ENCODE peak calls at places on chromosomes 13 and 19, in six cellular contexts. K is left ventricle myocardium inferior, C is breast epithelium, D is heart left ventricle, A is BE2C, Z is uterus. Q is an unnamed sample.

GRCh38 chr13:53013113-53013512 is 15.5 kb upstream of the OLFM4 start:
- DNase-seq in K (no peak), C (no peak), D (no peak), A (no peak), Z (no peak), Q (no peak)

GRCh38 chr13:108915634-108916497 is 286.5 kb downstream of the MYO16 start:
- DNase-seq in K (peak; percentile 58), C (peak; percentile 86), D (peak; percentile 60), A (peak; percentile 27), Z (peak; percentile 90), Q (peak; percentile 85)

GRCh38 chr19:6039541-6040225 is 61.7 kb upstream of the RANBP3 start:
- DNase-seq in K (no peak), C (peak; percentile 35), D (no peak), A (no peak), Z (no peak), Q (peak; percentile 24)

GRCh38 chr13:40026174-40026585 is 370.7 kb downstream of the COG6 start:
- DNase-seq in K (no peak), C (no peak), D (no peak), A (no peak), Z (no peak), Q (no peak)

GRCh38 chr13:44653261-44653660 is 77.1 kb upstream of the TSC22D1 start:
- DNase-seq in K (no peak), C (no peak), D (no peak), A (peak; percentile 7), Z (no peak), Q (no peak)

GRCh38 chr13:65613004-65613403 is 1617.1 kb downstream of the PCDH9 start:
- DNase-seq in K (no peak), C (no peak), D (no peak), A (no peak), Z (no peak), Q (no peak)

GRCh38 chr13:50378513-50378970 is 363.3 kb downstream of the KCNRG start:
- DNase-seq in K (no peak), C (no peak), D (no peak), A (no peak), Z (no peak), Q (no peak)

GRCh38 chr19:8609210-8610040 is 1.1 kb downstream of the ADAMTS10 start:
- DNase-seq in K (peak; percentile 71), C (no peak), D (peak; percentile 62), A (no peak), Z (peak; percentile 52), Q (no peak)

GRCh38 chr13:34750078-34750703 is 191.9 kb upstream of the NBEA start:
- DNase-seq in K (peak; percentile 23), C (no peak), D (peak; percentile 40), A (peak; percentile 50), Z (peak; percentile 57), Q (no peak)

GRCh38 chr19:3790209-3790734 is 4.1 kb upstream of the MATK start:
- DNase-seq in K (no peak), C (no peak), D (no peak), A (no peak), Z (no peak), Q (no peak)

GRCh38 chr19:39160889-39161672 is 35.5 kb downstream of the PAK4 start:
- DNase-seq in K (no peak), C (peak; percentile 91), D (no peak), A (no peak), Z (no peak), Q (no peak)

GRCh38 chr19:16378291-16378889 is 53.8 kb downstream of the KLF2 start:
- DNase-seq in K (no peak), C (no peak), D (no peak), A (no peak), Z (no peak), Q (no peak)

GRCh38 chr13:72541674-72542073 is 185.8 kb downstream of the MZT1 start:
- DNase-seq in K (no peak), C (no peak), D (no peak), A (no peak), Z (no peak), Q (no peak)

GRCh38 chr13:77537302-77537919 is 1.9 kb downstream of the SCEL start:
- DNase-seq in K (no peak), C (no peak), D (no peak), A (no peak), Z (no peak), Q (no peak)

GRCh38 chr13:85659493-85659892 is 139.7 kb downstream of the SLITRK6 start:
- DNase-seq in K (no peak), C (no peak), D (no peak), A (no peak), Z (no peak), Q (no peak)

GRCh38 chr13:109781384-109782065 is 4.9 kb downstream of the IRS2 start:
- DNase-seq in K (no peak), C (no peak), D (no peak), A (no peak), Z (no peak), Q (no peak)

GRCh38 chr13:42798118-42798517 is 16.7 kb downstream of the FAM216B start:
- DNase-seq in K (no peak), C (no peak), D (no peak), A (no peak), Z (no peak), Q (no peak)

GRCh38 chr13:100550433-100550832 is 38.2 kb downstream of the GGACT start:
- DNase-seq in K (peak; percentile 44), C (no peak), D (peak; percentile 36), A (no peak), Z (peak; percentile 66), Q (no peak)

GRCh38 chr13:29369060-29369743 is 226.3 kb downstream of the SLC7A1 start:
- DNase-seq in K (no peak), C (no peak), D (no peak), A (peak; percentile 25), Z (no peak), Q (no peak)

GRCh38 chr19:55552206-55552605 is 6.9 kb upstream of the SBK3 start:
- DNase-seq in K (no peak), C (no peak), D (no peak), A (no peak), Z (no peak), Q (no peak)

GRCh38 chr13:28486144-28486543 is 8.8 kb downstream of the FLT1 start:
- DNase-seq in K (no peak), C (no peak), D (no peak), A (no peak), Z (no peak), Q (no peak)

GRCh38 chr13:26019881-26020535 is 31.8 kb downstream of the SHISA2 start:
- DNase-seq in K (no peak), C (no peak), D (no peak), A (no peak), Z (no peak), Q (no peak)

GRCh38 chr19:12200020-12200419 is 37.1 kb downstream of the ZNF136 start:
- DNase-seq in K (no peak), C (no peak), D (no peak), A (no peak), Z (no peak), Q (no peak)

GRCh38 chr19:12202250-12202649 is 39.4 kb downstream of the ZNF136 start:
- DNase-seq in K (peak; percentile 18), C (peak; percentile 60), D (peak; percentile 24), A (no peak), Z (no peak), Q (no peak)

GRCh38 chr19:12194827-12195500 is 32.1 kb downstream of the ZNF136 start:
- DNase-seq in K (peak; percentile 87), C (peak; percentile 95), D (peak; percentile 88), A (peak; percentile 90), Z (peak; percentile 81), Q (peak; percentile 84)

GRCh38 chr19:12195501-12195860 is 32.6 kb downstream of the ZNF136 start:
- DNase-seq in K (no peak), C (no peak), D (no peak), A (no peak), Z (no peak), Q (no peak)

DNA sequence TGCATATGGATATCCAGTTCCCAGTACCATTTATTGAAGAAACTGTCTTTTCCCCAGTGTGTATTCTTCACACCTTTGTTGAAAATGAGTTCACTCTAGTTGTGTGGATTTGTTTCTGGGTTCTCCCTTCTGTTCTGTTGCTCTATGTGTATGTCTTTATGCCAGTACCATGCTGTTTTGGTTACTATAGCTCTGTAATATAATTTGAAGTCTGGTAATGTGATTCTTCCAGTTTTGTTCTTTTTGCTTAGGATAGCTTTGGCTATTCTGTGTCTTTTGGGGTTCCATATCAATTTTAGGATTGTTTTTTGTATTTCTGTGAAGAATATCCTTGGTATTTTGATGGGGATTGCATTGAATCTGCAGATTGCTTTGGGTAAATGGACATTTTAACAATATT is 35.2 kb downstream of the ZNF136 start:
- DNase-seq in K (no peak), C (no peak), D (no peak), A (no peak), Z (no peak), Q (no peak)
- H3K9me3 ChIP-seq in K (peaks cover 25% of the 10 kb centered on the region), C (peaks cover 53% of the 10 kb centered on the region), D (no peaks in the 10 kb centered on the region), A (peaks cover 5% of the 10 kb centered on the region), Z (no peaks in the 10 kb centered on the region), Q (peaks cover 4% of the 10 kb centered on the region)

DNA sequence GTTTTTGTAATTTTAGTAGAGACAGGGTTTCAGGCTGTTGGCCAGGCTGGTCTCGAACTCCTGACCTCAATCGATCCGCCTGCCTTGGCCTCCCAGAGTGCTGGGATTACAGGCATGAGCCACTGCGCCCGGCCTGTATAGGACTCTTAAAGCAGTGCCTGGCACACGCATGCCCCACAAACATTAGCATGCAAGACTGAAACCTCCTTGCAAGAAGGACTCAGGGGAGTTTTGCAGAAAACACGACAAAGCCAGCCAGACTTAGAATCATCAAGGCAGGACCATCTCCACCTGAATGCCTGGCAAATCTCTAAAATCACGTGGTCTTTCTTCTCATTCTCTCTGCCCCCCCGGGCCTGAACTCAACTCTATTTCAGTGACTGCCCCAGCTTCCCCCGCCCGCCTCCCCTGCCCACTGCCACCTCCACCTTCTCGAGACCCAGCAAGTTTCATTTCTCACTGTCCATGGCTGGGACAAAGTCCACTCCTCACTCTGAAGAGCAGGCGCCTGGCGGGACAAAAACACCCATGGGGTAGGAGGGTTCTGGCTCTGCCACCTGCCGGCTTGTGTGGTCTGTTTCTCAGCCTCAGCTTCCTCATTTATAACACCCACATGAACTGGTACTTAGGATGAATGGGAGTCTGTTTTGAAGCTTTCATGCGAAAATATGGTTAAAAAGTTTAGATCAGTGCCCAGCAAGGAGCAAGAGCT is 2.4 kb downstream of the TICAM1 start:
- DNase-seq in K (no peak), C (no peak), D (no peak), A (no peak), Z (no peak), Q (no peak)
- H3K4me3 ChIP-seq in K (no peak overlapping the region), C (no peak overlapping the region), D (no peak overlapping the region), A (no peak overlapping the region), Z (no peak overlapping the region), Q (no peak overlapping the region)

GRCh38 chr19:27774337-27774736 is 1438.6 kb downstream of the UQCRFS1 start:
- DNase-seq in K (no peak), C (no peak), D (no peak), A (peak; percentile 60), Z (no peak), Q (no peak)
- TF ChIP-seq CTCF in K (no peak), C (no peak), D (no peak), A (peak; percentile 57), Z (no peak), Q (no peak)

DNA sequence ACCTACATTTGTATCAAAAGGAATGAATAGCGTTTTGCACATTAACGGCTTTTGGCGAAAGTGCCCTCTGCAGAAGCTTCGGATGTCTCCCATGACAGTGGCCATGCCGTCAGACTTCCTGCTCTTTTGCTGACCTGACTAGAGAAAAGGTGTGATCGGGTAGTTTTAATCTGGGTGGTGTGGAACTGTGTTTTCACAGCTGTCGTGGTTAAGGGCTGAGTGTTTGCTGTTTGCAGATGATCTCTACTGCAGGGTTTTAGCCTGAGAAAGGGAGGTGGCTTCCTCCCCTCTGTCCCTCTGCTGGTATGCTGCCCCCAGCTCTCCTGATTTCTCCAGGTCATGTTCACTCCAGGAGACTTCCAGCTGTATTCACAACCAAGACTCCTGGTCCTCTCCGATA is 22.4 kb downstream of the ZNF71 start:
- DNase-seq in K (no peak), C (no peak), D (no peak), A (no peak), Z (no peak), Q (no peak)
- H3K9me3 ChIP-seq in K (peaks cover 97% of the 10 kb centered on the region), C (peaks cover 80% of the 10 kb centered on the region), D (no peaks in the 10 kb centered on the region), A (peaks cover 2% of the 10 kb centered on the region), Z (no peaks in the 10 kb centered on the region), Q (no peaks in the 10 kb centered on the region)